ENCODE peak calls at places on chromosomes 11 and 22, in four cellular contexts. A is epithelial cell of proximal tubule, R is BJ, H is small intestine. I is an unnamed sample.
A peak's percentile ranks its signal among the peaks of the same experiment; 100 is the strongest.

GRCh38 chr11:3056296-3057068 is 741 bp downstream of the CARS1 start:
- DNase-seq in A (no peak), R (no peak), H (peak; percentile 32), I (no peak)

GRCh38 chr11:44634401-44635281 is 69.2 kb downstream of the CD82 start:
- DNase-seq in A (peak; percentile 44), R (no peak), H (no peak), I (peak; percentile 86)

GRCh38 chr22:41094036-41094435 is 1.6 kb downstream of the EP300 start:
- DNase-seq in A (no peak), R (no peak), H (peak; percentile 55), I (no peak)

GRCh38 chr22:31346733-31347250 is 646 bp upstream of the PATZ1 start:
- DNase-seq in A (no peak), R (no peak), H (peak; percentile 53), I (no peak)

GRCh38 chr11:94788396-94788795 is 20.2 kb downstream of the AMOTL1 start:
- DNase-seq in A (no peak), R (no peak), H (peak; percentile 71), I (no peak)

GRCh38 chr11:5004429-5005274 is 10.0 kb downstream of the OR51L1 start:
- DNase-seq in A (no peak), R (peak; percentile 1), H (peak; percentile 35), I (peak; percentile 12)

GRCh38 chr11:26229270-26229669 is 102.7 kb upstream of the ANO3 start:
- DNase-seq in A (no peak), R (no peak), H (no peak), I (no peak)

GRCh38 chr22:19787849-19788141 is 27.2 kb downstream of the TBX1 start:
- DNase-seq in A (no peak), R (no peak), H (no peak), I (no peak)

GRCh38 chr11:8017894-8018741 is 31.0 kb downstream of the EIF3F start:
- DNase-seq in A (no peak), R (no peak), H (no peak), I (no peak)

GRCh38 chr11:31809857-31810778 is 1.0 kb downstream of the PAX6 start:
- DNase-seq in A (no peak), R (no peak), H (no peak), I (no peak)

GRCh38 chr22:41286639-41287091 is 678 bp upstream of the RANGAP1 start:
- DNase-seq in A (no peak), R (no peak), H (no peak), I (no peak)

GRCh38 chr22:17972385-17973181 is 51.8 kb downstream of the MICAL3 start:
- DNase-seq in A (no peak), R (no peak), H (peak; percentile 32), I (peak; percentile 88)

GRCh38 chr11:70470127-70470526 is 71.8 kb downstream of the CTTN start:
- DNase-seq in A (no peak), R (no peak), H (no peak), I (no peak)

DNA sequence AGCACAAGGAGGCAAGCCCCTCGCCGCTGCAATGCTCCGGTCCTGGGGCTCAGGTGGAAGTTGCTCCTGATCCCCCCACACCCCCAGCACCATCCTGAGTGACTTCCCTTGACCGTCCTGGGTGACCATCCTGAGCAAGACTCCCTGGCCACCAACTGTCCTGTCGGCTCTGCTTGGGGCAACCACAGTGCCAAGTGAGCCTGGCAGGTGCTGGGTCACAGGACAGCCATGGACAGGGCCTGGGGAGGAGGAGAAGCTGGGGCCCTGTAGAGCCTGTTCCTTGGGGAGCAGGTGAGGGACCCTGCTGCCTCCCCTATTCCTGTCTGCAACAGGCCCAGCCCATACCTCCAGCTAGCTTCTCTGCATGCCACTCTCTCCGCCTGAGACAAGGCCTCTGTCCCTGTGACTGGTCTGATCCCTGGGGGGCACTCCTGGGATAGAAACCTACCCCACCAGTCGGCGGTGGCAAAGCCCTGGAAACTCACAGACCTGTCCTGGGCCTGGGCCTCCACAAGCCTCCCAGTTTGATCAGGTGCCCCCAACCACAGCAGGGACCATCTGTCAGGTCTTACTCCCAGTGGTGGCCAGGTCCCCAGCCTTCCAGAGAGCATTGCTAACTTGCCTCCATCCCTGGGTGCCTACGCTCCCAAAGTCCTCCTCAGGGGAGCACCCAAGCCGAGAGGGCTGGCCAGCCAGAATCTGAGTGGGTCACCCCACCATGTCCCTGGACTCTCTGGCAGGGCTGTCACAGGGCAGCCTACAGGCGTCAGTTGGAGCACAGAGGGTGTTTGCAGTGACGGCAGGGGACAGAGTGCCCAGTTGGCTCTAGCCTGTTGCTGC is 68.7 kb upstream of the WNT7B start:
- DNase-seq in A (no peak), R (no peak), H (no peak), I (no peak)
- H3K4me3 ChIP-seq in A (peak overlapping the region; percentile 64), R (peak overlapping the region; percentile 54), H (peak overlapping the region; percentile 57), I (no peak overlapping the region)

DNA sequence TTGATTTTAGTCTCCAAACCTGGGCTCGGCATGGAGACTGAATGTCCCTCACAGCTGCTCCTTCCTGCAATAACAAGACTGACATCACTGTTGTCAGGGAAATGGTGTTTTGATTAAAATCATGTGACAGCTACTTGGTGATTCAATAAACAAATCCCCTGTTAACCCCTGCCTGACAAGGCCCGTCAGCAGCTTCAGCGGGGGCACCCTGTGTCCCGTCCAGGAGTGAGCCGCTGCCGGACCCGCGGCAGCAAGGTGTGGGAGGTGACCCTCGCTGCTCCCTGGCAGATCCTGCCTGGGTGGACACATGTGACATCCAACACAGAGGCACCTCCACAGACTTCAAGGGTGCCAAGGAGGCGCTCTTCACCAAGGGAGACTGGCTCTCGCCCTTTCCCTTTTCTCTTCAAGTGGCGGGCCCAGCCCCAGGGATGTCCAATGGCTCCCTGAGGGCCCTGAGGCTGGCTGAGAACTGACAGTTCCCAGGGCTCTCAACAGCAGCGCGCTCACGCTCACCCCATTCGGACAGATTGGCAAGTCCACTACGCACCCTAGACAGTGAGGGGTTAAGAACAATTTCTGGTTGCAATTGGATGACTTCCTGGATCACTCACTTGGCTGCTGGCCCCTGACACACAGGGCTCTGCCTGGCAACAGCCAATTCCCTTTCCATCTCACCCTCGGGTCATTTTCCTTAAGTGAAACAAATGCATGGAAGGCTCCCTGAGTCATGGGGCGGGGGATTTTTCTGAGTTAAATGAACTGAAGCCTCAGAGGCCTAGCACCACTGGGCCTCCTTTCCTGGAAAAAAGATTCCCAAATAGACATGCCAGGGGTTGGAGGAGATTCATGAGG is 30.7 kb downstream of the PPP2R1B start:
- DNase-seq in A (peak; percentile 99), R (peak; percentile 94), H (peak; percentile 40), I (peak; percentile 96)
- H3K4me3 ChIP-seq in A (peak overlapping the region; percentile 58), R (peak overlapping the region; percentile 14), H (no peak overlapping the region), I (peak overlapping the region; percentile 31)

DNA sequence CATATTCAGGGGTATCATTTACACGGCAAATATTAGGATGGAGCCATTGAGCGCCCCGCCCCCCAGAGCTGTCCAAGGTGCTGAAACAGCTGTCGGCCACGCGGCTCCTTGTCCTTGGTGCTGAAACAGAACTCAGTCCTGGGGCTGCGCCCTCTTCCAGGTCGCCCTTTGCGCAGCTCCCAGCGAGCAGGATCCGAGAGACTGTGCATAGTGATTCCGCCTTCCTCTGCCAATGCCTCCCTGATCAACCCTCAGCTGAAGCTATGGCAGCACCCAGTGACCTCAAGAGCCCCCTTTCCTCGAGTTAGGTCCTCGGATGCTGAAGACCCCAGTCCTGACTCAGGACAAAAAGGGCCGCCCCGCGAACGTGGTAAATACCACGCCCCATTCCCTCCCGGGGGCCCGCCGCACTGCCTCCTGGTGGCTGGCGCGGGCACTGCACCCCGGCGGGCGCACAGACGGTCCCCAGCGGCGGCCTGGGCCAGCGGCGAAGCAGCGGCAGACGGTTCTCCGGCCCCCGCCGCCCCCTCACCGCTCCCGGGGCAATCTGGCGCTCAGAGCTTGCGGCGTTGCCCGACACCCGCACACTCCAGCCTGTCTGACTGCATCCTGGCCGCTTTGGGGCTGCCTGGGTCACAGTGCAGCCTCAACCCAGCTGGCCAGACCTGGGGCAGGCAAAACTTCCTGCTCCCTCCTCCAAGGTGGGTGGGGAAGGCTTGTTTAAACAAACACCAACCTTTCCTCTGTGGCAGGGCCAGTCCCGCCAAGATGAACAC is 13.4 kb downstream of the SYT7 start:
- DNase-seq in A (peak; percentile 13), R (no peak), H (peak; percentile 69), I (peak; percentile 41)
- H3K4me3 ChIP-seq in A (no peak overlapping the region), R (no peak overlapping the region), H (no peak overlapping the region), I (peak overlapping the region; percentile 18)

GRCh38 chr11:78573271-78574035 is 1.2 kb downstream of the NARS2 start:
- DNase-seq in A (no peak), R (no peak), H (no peak), I (no peak)
- H3K4me3 ChIP-seq in A (peak overlapping the region; percentile 97), R (peak overlapping the region; percentile 86), H (peak overlapping the region; percentile 72), I (peak overlapping the region; percentile 92)